ENCODE peak calls at places on chromosome 16, in six cellular contexts. One of them, this sample, is unnamed.

GRCh38 chr16:28218109-28218508 is 6.3 kb upstream of the XPO6 start:
- DNase-seq in ELR: peak
- DNase-seq in GM20000: peak
- DNase-seq in NCI-H82: peak
- DNase-seq in AG10803: peak
- DNase-seq in skeletal muscle cell: no peak
- DNase-seq in this sample: peak

GRCh38 chr16:2753523-2754020 is 1.1 kb downstream of the SRRM2 start:
- DNase-seq in ELR: peak
- DNase-seq in GM20000: no peak
- DNase-seq in NCI-H82: peak
- DNase-seq in AG10803: no peak
- DNase-seq in skeletal muscle cell: no peak
- DNase-seq in this sample: no peak

GRCh38 chr16:10067406-10067805 is 114.8 kb downstream of the GRIN2A start:
- DNase-seq in ELR: no peak
- DNase-seq in GM20000: no peak
- DNase-seq in NCI-H82: peak
- DNase-seq in AG10803: peak
- DNase-seq in skeletal muscle cell: no peak
- DNase-seq in this sample: peak

GRCh38 chr16:67068212-67068753 is 39.3 kb downstream of the CBFB start:
- DNase-seq in ELR: peak
- DNase-seq in GM20000: no peak
- DNase-seq in NCI-H82: no peak
- DNase-seq in AG10803: no peak
- DNase-seq in skeletal muscle cell: no peak
- DNase-seq in this sample: no peak

GRCh38 chr16:20515580-20516179 is 60.5 kb downstream of the ACSM2B start:
- DNase-seq in ELR: no peak
- DNase-seq in GM20000: no peak
- DNase-seq in NCI-H82: no peak
- DNase-seq in AG10803: no peak
- DNase-seq in skeletal muscle cell: no peak
- DNase-seq in this sample: no peak

GRCh38 chr16:84181144-84181915 is 5.5 kb downstream of the TAF1C start:
- DNase-seq in ELR: no peak
- DNase-seq in GM20000: no peak
- DNase-seq in NCI-H82: no peak
- DNase-seq in AG10803: no peak
- DNase-seq in skeletal muscle cell: no peak
- DNase-seq in this sample: no peak

GRCh38 chr16:88657371-88657770 is 5.5 kb downstream of the MVD start:
- DNase-seq in ELR: no peak
- DNase-seq in GM20000: no peak
- DNase-seq in NCI-H82: no peak
- DNase-seq in AG10803: no peak
- DNase-seq in skeletal muscle cell: no peak
- DNase-seq in this sample: no peak

GRCh38 chr16:64585367-64585766 is 536.5 kb downstream of the CDH11 start:
- DNase-seq in ELR: no peak
- DNase-seq in GM20000: no peak
- DNase-seq in NCI-H82: no peak
- DNase-seq in AG10803: no peak
- DNase-seq in skeletal muscle cell: no peak
- DNase-seq in this sample: no peak

GRCh38 chr16:28561557-28562187 is 8.0 kb downstream of the SGF29 start:
- DNase-seq in ELR: no peak
- DNase-seq in GM20000: no peak
- DNase-seq in NCI-H82: no peak
- DNase-seq in AG10803: no peak
- DNase-seq in skeletal muscle cell: no peak
- DNase-seq in this sample: no peak

GRCh38 chr16:28063611-28064061 is at the start of gene GSG1L:
- DNase-seq in ELR: no peak
- DNase-seq in GM20000: peak
- DNase-seq in NCI-H82: peak
- DNase-seq in AG10803: no peak
- DNase-seq in skeletal muscle cell: no peak
- DNase-seq in this sample: peak

GRCh38 chr16:378821-379182 is 3.0 kb downstream of the PGAP6 start:
- DNase-seq in ELR: no peak
- DNase-seq in GM20000: no peak
- DNase-seq in NCI-H82: no peak
- DNase-seq in AG10803: no peak
- DNase-seq in skeletal muscle cell: no peak
- DNase-seq in this sample: no peak

GRCh38 chr16:8874388-8874787 is 5.6 kb upstream of the CARHSP1 start:
- DNase-seq in ELR: no peak
- DNase-seq in GM20000: no peak
- DNase-seq in NCI-H82: no peak
- DNase-seq in AG10803: peak
- DNase-seq in skeletal muscle cell: no peak
- DNase-seq in this sample: no peak

GRCh38 chr16:25691519-25692091 is at the start of gene HS3ST4:
- DNase-seq in ELR: no peak
- DNase-seq in GM20000: peak
- DNase-seq in NCI-H82: peak
- DNase-seq in AG10803: no peak
- DNase-seq in skeletal muscle cell: no peak
- DNase-seq in this sample: peak

GRCh38 chr16:15639061-15639568 is 3.8 kb downstream of the MARF1 start:
- DNase-seq in ELR: no peak
- DNase-seq in GM20000: no peak
- DNase-seq in NCI-H82: no peak
- DNase-seq in AG10803: no peak
- DNase-seq in skeletal muscle cell: no peak
- DNase-seq in this sample: no peak